ENCODE peak calls at places on chromosome 6, in four cellular contexts. H, Q, C and B are unnamed samples.

GRCh38 chr6:41687501-41688175 is 47.8 kb downstream of the TFEB start:
- DNase-seq in H (no peak), Q (no peak), C (peak; percentile 73), B (no peak)

GRCh38 chr6:82951389-82951788 is 114.3 kb downstream of the UBE3D start:
- DNase-seq in H (no peak), Q (no peak), C (no peak), B (no peak)

GRCh38 chr6:1624848-1625341 is 15.2 kb downstream of the FOXC1 start:
- DNase-seq in H (no peak), Q (no peak), C (no peak), B (peak; percentile 73)

GRCh38 chr6:169096326-169096882 is 157.2 kb downstream of the THBS2 start:
- DNase-seq in H (no peak), Q (no peak), C (no peak), B (no peak)

GRCh38 chr6:56459030-56459805 is 183.5 kb downstream of the DST start:
- DNase-seq in H (no peak), Q (no peak), C (no peak), B (no peak)

GRCh38 chr6:15322781-15323536 is 77.1 kb downstream of the JARID2 start:
- DNase-seq in H (no peak), Q (no peak), C (peak; percentile 43), B (no peak)

GRCh38 chr6:3534599-3534998 is 77.7 kb upstream of the SLC22A23 start:
- DNase-seq in H (peak; percentile 16), Q (no peak), C (no peak), B (no peak)

GRCh38 chr6:170172825-170173231 is 118.0 kb downstream of the DLL1 start:
- DNase-seq in H (no peak), Q (no peak), C (peak; percentile 14), B (no peak)

GRCh38 chr6:168530653-168531071 is 89.7 kb downstream of the SMOC2 start:
- DNase-seq in H (no peak), Q (no peak), C (no peak), B (no peak)

GRCh38 chr6:151675746-151676459 is 131.6 kb upstream of the ESR1 start:
- DNase-seq in H (peak; percentile 64), Q (peak; percentile 85), C (peak; percentile 77), B (peak; percentile 46)

GRCh38 chr6:3013486-3013885 is 13.8 kb downstream of the NQO2 start:
- DNase-seq in H (no peak), Q (peak; percentile 11), C (no peak), B (peak; percentile 38)

GRCh38 chr6:164370773-164371172 is 938.6 kb downstream of the C6orf118 start:
- DNase-seq in H (no peak), Q (peak; percentile 14), C (no peak), B (no peak)

GRCh38 chr6:87846446-87846845 is 144.4 kb upstream of the AKIRIN2 start:
- DNase-seq in H (no peak), Q (no peak), C (no peak), B (no peak)

GRCh38 chr6:56714982-56715456 is 72.3 kb upstream of the DST start:
- DNase-seq in H (peak; percentile 81), Q (no peak), C (no peak), B (peak; percentile 95)

GRCh38 chr6:26043389-26044139 is 43.7 kb upstream of the HFE start:
- DNase-seq in H (peak; percentile 99), Q (no peak), C (no peak), B (peak; percentile 96)

GRCh38 chr6:111576302-111576701 is 29.4 kb downstream of the TRAF3IP2 start:
- DNase-seq in H (no peak), Q (no peak), C (no peak), B (no peak)

GRCh38 chr6:116369540-116370327 is 1.0 kb upstream of the DSE start:
- DNase-seq in H (no peak), Q (no peak), C (no peak), B (no peak)

GRCh38 chr6:16316741-16317251 is 78.4 kb downstream of the GMPR start:
- DNase-seq in H (peak; percentile 49), Q (peak; percentile 89), C (no peak), B (peak; percentile 32)

GRCh38 chr6:147585256-147585655 is 76.8 kb downstream of the SAMD5 start:
- DNase-seq in H (no peak), Q (no peak), C (no peak), B (no peak)

GRCh38 chr6:149147939-149148718 is 169.4 kb upstream of the TAB2 start:
- DNase-seq in H (no peak), Q (no peak), C (no peak), B (no peak)

GRCh38 chr6:139625998-139626975 is 251.8 kb upstream of the CITED2 start:
- DNase-seq in H (peak; percentile 15), Q (no peak), C (no peak), B (no peak)

GRCh38 chr6:38493929-38494547 is 145.7 kb downstream of the BTBD9 start:
- DNase-seq in H (peak; percentile 70), Q (peak; percentile 60), C (peak; percentile 95), B (peak; percentile 87)

GRCh38 chr6:29745386-29745785 is 22.2 kb downstream of the HLA-F start:
- DNase-seq in H (no peak), Q (no peak), C (no peak), B (no peak)

GRCh38 chr6:137688230-137688971 is 178.7 kb upstream of the TNFAIP3 start:
- DNase-seq in H (no peak), Q (no peak), C (no peak), B (no peak)

GRCh38 chr6:22928775-22929174 is 359.4 kb downstream of the HDGFL1 start:
- DNase-seq in H (no peak), Q (no peak), C (no peak), B (no peak)

GRCh38 chr6:162907876-162908481 is 180.2 kb downstream of the PACRG start:
- DNase-seq in H (peak; percentile 7), Q (no peak), C (no peak), B (peak; percentile 22)

DNA sequence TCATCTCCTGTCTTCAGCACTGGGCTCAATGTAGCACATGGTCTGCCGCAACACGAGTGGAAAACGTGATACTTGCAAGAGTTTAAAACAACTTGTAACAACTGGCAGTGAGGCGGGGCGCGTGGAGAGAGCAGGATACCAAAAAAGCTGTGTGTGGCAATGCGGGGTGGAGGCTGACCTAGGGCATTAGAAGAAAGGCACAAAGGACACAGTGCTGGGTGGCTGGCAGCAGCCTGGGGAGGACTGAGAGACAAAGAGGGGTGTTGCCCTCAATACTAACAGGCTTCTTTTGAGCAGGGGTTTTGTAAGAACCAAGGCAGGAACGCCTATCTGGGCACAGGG is 1.5 kb upstream of the GFOD1 start:
- DNase-seq in H (no peak), Q (no peak), C (peak; percentile 44), B (no peak)
- H2AFZ ChIP-seq in H (no peak overlapping the region), Q (no peak overlapping the region), C (no peak overlapping the region), B (no peak overlapping the region)

GRCh38 chr6:129233458-129234134 is 350.7 kb downstream of the LAMA2 start:
- DNase-seq in H (no peak), Q (no peak), C (no peak), B (no peak)

GRCh38 chr6:129239825-129240491 is 357.0 kb downstream of the LAMA2 start:
- DNase-seq in H (no peak), Q (no peak), C (no peak), B (no peak)

GRCh38 chr6:129238991-129239390 is 356.1 kb downstream of the LAMA2 start:
- DNase-seq in H (no peak), Q (no peak), C (no peak), B (no peak)

GRCh38 chr6:129236110-129236509 is 353.2 kb downstream of the LAMA2 start:
- DNase-seq in H (no peak), Q (no peak), C (no peak), B (no peak)

DNA sequence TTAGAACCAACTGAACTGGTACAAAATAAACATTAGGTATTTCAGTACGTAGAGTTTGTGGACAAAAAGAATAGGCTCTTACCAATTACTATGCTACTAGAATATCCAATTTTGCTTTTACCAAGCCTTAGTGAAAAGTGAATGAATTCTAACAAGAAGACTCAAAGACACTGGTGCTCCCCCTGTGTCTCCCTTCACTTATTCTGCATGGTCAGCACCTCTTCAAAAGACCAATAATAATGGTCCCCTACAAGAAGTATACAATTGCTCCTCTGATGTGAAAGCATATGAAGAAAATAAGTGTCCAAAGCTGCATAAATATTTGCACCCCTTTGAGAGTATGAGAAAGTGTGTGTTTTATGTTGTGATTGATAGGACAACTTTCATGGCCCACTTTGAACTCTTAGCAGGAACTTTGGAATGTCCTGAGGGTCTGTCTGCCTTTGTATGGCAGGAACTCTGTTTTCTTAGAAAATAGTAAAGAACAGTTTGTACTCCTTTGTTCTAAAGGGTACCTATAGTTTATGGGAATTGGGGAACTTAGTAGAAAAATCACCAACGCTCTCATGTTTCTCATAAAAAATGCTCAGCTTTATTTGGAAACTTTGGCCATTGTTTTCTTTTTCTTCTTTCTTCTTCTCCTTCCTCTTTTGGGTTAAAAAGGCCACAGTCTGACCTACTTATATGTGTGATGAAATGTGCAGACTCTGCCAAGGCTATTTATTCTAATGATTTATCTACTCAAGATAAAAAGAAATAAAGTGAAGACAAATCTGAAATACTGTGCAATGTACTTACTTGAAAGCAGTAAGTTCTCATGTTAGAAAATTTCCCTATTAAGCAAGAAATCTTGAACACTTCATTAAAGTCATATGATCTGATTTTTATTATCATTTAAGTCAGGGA is 352.5 kb downstream of the LAMA2 start:
- DNase-seq in H (no peak), Q (no peak), C (no peak), B (no peak)
- TF ChIP-seq JUN in H (no peak), Q (no peak), C (no peak), B (no peak)

GRCh38 chr6:107513214-107513613 is 23.3 kb downstream of the SOBP start:
- DNase-seq in H (no peak), Q (no peak), C (no peak), B (no peak)
- TF ChIP-seq CTCF in H (no peak), Q (no peak), C (no peak), B (no peak)

DNA sequence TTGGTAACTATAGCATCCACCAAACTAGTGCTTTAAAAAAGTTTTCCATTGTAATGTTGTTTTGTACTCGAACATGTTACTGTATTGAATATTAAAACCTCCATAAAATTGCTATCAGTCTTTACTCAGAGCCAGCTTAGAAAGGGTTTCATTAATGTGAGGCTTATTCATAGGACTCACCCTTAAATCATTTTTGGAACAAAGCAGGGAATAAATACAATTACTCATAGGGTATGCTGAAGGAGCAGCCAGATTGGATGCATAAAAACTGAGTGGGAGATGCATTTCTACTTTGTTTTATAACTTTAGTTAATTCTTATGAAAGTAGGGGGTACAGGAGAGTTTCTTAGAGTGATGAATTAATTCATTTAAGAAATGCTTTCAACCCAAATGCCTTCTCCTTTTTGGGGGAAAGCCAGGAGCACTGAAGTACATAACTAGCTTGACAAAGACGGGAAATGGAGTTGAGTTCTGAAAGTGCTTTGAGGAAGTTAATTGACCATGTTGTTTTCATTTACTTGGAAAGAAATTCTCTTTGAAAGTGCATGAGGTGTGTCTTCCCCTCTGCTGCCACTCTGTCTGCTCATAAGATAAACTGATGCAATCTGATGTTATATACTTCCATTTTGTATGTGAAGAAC is 90.3 kb downstream of the RNF144B start:
- DNase-seq in H (no peak), Q (no peak), C (no peak), B (peak; percentile 79)
- H2AFZ ChIP-seq in H (no peak overlapping the region), Q (no peak overlapping the region), C (no peak overlapping the region), B (peak overlapping the region; percentile 35)